ENCODE peak calls at places on chromosomes 1 and 21, in ten cellular contexts. One of them, this sample, is unnamed.

GRCh38 chr1:155069551-155070391 is 6.2 kb downstream of the EFNA4 start:
- DNase-seq in BE2C: no peak
- DNase-seq in body of pancreas: no peak
- DNase-seq in esophagus squamous epithelium: no peak
- DNase-seq in effector memory CD4-positive, alpha-beta T cell: no peak
- DNase-seq in upper lobe of right lung: no peak
- DNase-seq in cardiac muscle cell: no peak
- DNase-seq in mammary epithelial cell: no peak
- DNase-seq in neuronal stem cell: no peak
- DNase-seq in suprapubic skin: no peak
- DNase-seq in this sample: no peak

GRCh38 chr1:202046227-202046626 is 35.8 kb downstream of the ELF3 start:
- DNase-seq in BE2C: no peak
- DNase-seq in body of pancreas: peak; percentile 94
- DNase-seq in esophagus squamous epithelium: no peak
- DNase-seq in effector memory CD4-positive, alpha-beta T cell: no peak
- DNase-seq in upper lobe of right lung: peak; percentile 93
- DNase-seq in cardiac muscle cell: no peak
- DNase-seq in mammary epithelial cell: peak; percentile 26
- DNase-seq in neuronal stem cell: no peak
- DNase-seq in suprapubic skin: peak; percentile 78
- DNase-seq in this sample: no peak

GRCh38 chr1:181669209-181669608 is 185.9 kb downstream of the CACNA1E start:
- DNase-seq in BE2C: no peak
- DNase-seq in body of pancreas: no peak
- DNase-seq in esophagus squamous epithelium: no peak
- DNase-seq in effector memory CD4-positive, alpha-beta T cell: no peak
- DNase-seq in upper lobe of right lung: no peak
- DNase-seq in cardiac muscle cell: no peak
- DNase-seq in mammary epithelial cell: peak; percentile 9
- DNase-seq in neuronal stem cell: no peak
- DNase-seq in suprapubic skin: no peak
- DNase-seq in this sample: no peak

GRCh38 chr1:100921110-100921706 is 25.3 kb downstream of the SLC30A7 start:
- DNase-seq in BE2C: peak; percentile 14
- DNase-seq in body of pancreas: no peak
- DNase-seq in esophagus squamous epithelium: no peak
- DNase-seq in effector memory CD4-positive, alpha-beta T cell: no peak
- DNase-seq in upper lobe of right lung: no peak
- DNase-seq in cardiac muscle cell: peak; percentile 73
- DNase-seq in mammary epithelial cell: peak; percentile 25
- DNase-seq in neuronal stem cell: peak; percentile 44
- DNase-seq in suprapubic skin: no peak
- DNase-seq in this sample: peak; percentile 90

GRCh38 chr21:44954281-44954771 is 14.5 kb downstream of the SLX9 start:
- DNase-seq in BE2C: no peak
- DNase-seq in body of pancreas: no peak
- DNase-seq in esophagus squamous epithelium: no peak
- DNase-seq in effector memory CD4-positive, alpha-beta T cell: no peak
- DNase-seq in upper lobe of right lung: peak; percentile 61
- DNase-seq in cardiac muscle cell: no peak
- DNase-seq in mammary epithelial cell: no peak
- DNase-seq in neuronal stem cell: no peak
- DNase-seq in suprapubic skin: no peak
- DNase-seq in this sample: no peak

GRCh38 chr1:23751050-23751814 is 8.0 kb downstream of the ELOA start:
- DNase-seq in BE2C: peak; percentile 53
- DNase-seq in body of pancreas: peak; percentile 50
- DNase-seq in esophagus squamous epithelium: no peak
- DNase-seq in effector memory CD4-positive, alpha-beta T cell: no peak
- DNase-seq in upper lobe of right lung: no peak
- DNase-seq in cardiac muscle cell: peak; percentile 74
- DNase-seq in mammary epithelial cell: peak; percentile 54
- DNase-seq in neuronal stem cell: peak; percentile 11
- DNase-seq in suprapubic skin: no peak
- DNase-seq in this sample: peak; percentile 63

GRCh38 chr1:75996196-75996595 is 64.0 kb upstream of the ASB17 start:
- DNase-seq in BE2C: no peak
- DNase-seq in body of pancreas: no peak
- DNase-seq in esophagus squamous epithelium: no peak
- DNase-seq in effector memory CD4-positive, alpha-beta T cell: no peak
- DNase-seq in upper lobe of right lung: no peak
- DNase-seq in cardiac muscle cell: no peak
- DNase-seq in mammary epithelial cell: no peak
- DNase-seq in neuronal stem cell: no peak
- DNase-seq in suprapubic skin: no peak
- DNase-seq in this sample: peak; percentile 61

GRCh38 chr21:18384771-18385170 is 18.8 kb downstream of the TMPRSS15 start:
- DNase-seq in BE2C: no peak
- DNase-seq in body of pancreas: no peak
- DNase-seq in esophagus squamous epithelium: no peak
- DNase-seq in effector memory CD4-positive, alpha-beta T cell: no peak
- DNase-seq in upper lobe of right lung: no peak
- DNase-seq in cardiac muscle cell: peak; percentile 64
- DNase-seq in mammary epithelial cell: peak; percentile 0
- DNase-seq in neuronal stem cell: no peak
- DNase-seq in suprapubic skin: no peak
- DNase-seq in this sample: peak; percentile 3

GRCh38 chr1:42928859-42929258 is 29.8 kb downstream of the SLC2A1 start:
- DNase-seq in BE2C: no peak
- DNase-seq in body of pancreas: no peak
- DNase-seq in esophagus squamous epithelium: no peak
- DNase-seq in effector memory CD4-positive, alpha-beta T cell: no peak
- DNase-seq in upper lobe of right lung: peak; percentile 46
- DNase-seq in cardiac muscle cell: no peak
- DNase-seq in mammary epithelial cell: no peak
- DNase-seq in neuronal stem cell: no peak
- DNase-seq in suprapubic skin: peak; percentile 52
- DNase-seq in this sample: no peak

GRCh38 chr1:1169429-1170214 is 4.1 kb upstream of the TTLL10 start:
- DNase-seq in BE2C: peak; percentile 13
- DNase-seq in body of pancreas: peak; percentile 18
- DNase-seq in esophagus squamous epithelium: no peak
- DNase-seq in effector memory CD4-positive, alpha-beta T cell: no peak
- DNase-seq in upper lobe of right lung: no peak
- DNase-seq in cardiac muscle cell: no peak
- DNase-seq in mammary epithelial cell: no peak
- DNase-seq in neuronal stem cell: no peak
- DNase-seq in suprapubic skin: peak; percentile 64
- DNase-seq in this sample: no peak

GRCh38 chr1:63317814-63318156 is 4.6 kb upstream of the FOXD3 start:
- DNase-seq in BE2C: no peak
- DNase-seq in body of pancreas: no peak
- DNase-seq in esophagus squamous epithelium: no peak
- DNase-seq in effector memory CD4-positive, alpha-beta T cell: no peak
- DNase-seq in upper lobe of right lung: no peak
- DNase-seq in cardiac muscle cell: no peak
- DNase-seq in mammary epithelial cell: no peak
- DNase-seq in neuronal stem cell: no peak
- DNase-seq in suprapubic skin: no peak
- DNase-seq in this sample: no peak

GRCh38 chr21:29378814-29379213 is 80.1 kb downstream of the BACH1 start:
- DNase-seq in BE2C: peak; percentile 56
- DNase-seq in body of pancreas: no peak
- DNase-seq in esophagus squamous epithelium: no peak
- DNase-seq in effector memory CD4-positive, alpha-beta T cell: no peak
- DNase-seq in upper lobe of right lung: no peak
- DNase-seq in cardiac muscle cell: no peak
- DNase-seq in mammary epithelial cell: peak; percentile 6
- DNase-seq in neuronal stem cell: no peak
- DNase-seq in suprapubic skin: no peak
- DNase-seq in this sample: peak; percentile 92

DNA sequence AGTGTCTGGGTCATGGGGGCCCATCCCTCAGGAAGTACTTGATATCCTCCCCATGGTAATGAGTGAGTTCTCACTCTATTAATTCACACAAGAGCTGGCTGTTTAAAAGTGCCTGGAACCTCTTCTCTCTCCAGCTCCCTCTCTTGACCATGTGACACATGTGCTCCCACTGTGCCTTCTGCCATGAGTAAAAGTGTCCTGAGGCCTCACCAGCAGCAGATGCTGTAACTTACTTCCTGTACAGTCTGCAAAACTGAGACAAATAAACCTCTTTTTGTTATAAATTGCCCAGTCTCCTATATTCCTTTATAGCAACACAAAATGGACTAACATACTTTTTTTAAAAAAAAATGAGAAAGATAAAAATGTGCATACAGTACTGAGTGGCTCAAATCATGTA is 24.0 kb downstream of the PUM1 start:
- DNase-seq in BE2C: no peak
- DNase-seq in body of pancreas: no peak
- DNase-seq in esophagus squamous epithelium: no peak
- DNase-seq in effector memory CD4-positive, alpha-beta T cell: no peak
- DNase-seq in upper lobe of right lung: no peak
- DNase-seq in cardiac muscle cell: no peak
- DNase-seq in mammary epithelial cell: no peak
- DNase-seq in neuronal stem cell: no peak
- DNase-seq in suprapubic skin: no peak
- DNase-seq in this sample: no peak
- H3K4me1 ChIP-seq in BE2C: no peaks in the 10 kb centered on the region
- H3K4me1 ChIP-seq in body of pancreas: peaks cover 19% of the 10 kb centered on the region
- H3K4me1 ChIP-seq in esophagus squamous epithelium: no peaks in the 10 kb centered on the region
- H3K4me1 ChIP-seq in effector memory CD4-positive, alpha-beta T cell: peaks cover 5% of the 10 kb centered on the region
- H3K4me1 ChIP-seq in upper lobe of right lung: peaks cover 14% of the 10 kb centered on the region
- H3K4me1 ChIP-seq in cardiac muscle cell: peaks cover 7% of the 10 kb centered on the region
- H3K4me1 ChIP-seq in mammary epithelial cell: peaks cover 18% of the 10 kb centered on the region
- H3K4me1 ChIP-seq in neuronal stem cell: no peaks in the 10 kb centered on the region
- H3K4me1 ChIP-seq in suprapubic skin: peaks cover 13% of the 10 kb centered on the region
- H3K4me1 ChIP-seq in this sample: peaks cover 25% of the 10 kb centered on the region

GRCh38 chr1:207102659-207103058 is 1.4 kb upstream of the C4BPA start:
- DNase-seq in BE2C: no peak
- DNase-seq in body of pancreas: no peak
- DNase-seq in esophagus squamous epithelium: no peak
- DNase-seq in effector memory CD4-positive, alpha-beta T cell: no peak
- DNase-seq in upper lobe of right lung: no peak
- DNase-seq in cardiac muscle cell: no peak
- DNase-seq in mammary epithelial cell: no peak
- DNase-seq in neuronal stem cell: no peak
- DNase-seq in suprapubic skin: no peak
- DNase-seq in this sample: no peak
- H3K4me3 ChIP-seq in BE2C: no peak overlapping the region
- H3K4me3 ChIP-seq in body of pancreas: no peak overlapping the region
- H3K4me3 ChIP-seq in esophagus squamous epithelium: no peak overlapping the region
- H3K4me3 ChIP-seq in effector memory CD4-positive, alpha-beta T cell: no peak overlapping the region
- H3K4me3 ChIP-seq in upper lobe of right lung: no peak overlapping the region
- H3K4me3 ChIP-seq in cardiac muscle cell: no peak overlapping the region
- H3K4me3 ChIP-seq in mammary epithelial cell: no peak overlapping the region
- H3K4me3 ChIP-seq in neuronal stem cell: no peak overlapping the region
- H3K4me3 ChIP-seq in suprapubic skin: no peak overlapping the region
- H3K4me3 ChIP-seq in this sample: no peak overlapping the region

GRCh38 chr1:16298653-16299052 is 53.6 kb downstream of the FBXO42 start:
- DNase-seq in BE2C: no peak
- DNase-seq in body of pancreas: no peak
- DNase-seq in esophagus squamous epithelium: no peak
- DNase-seq in effector memory CD4-positive, alpha-beta T cell: no peak
- DNase-seq in upper lobe of right lung: no peak
- DNase-seq in cardiac muscle cell: no peak
- DNase-seq in mammary epithelial cell: no peak
- DNase-seq in neuronal stem cell: no peak
- DNase-seq in suprapubic skin: no peak
- DNase-seq in this sample: no peak

GRCh38 chr1:16296643-16297042 is 55.6 kb downstream of the FBXO42 start:
- DNase-seq in BE2C: no peak
- DNase-seq in body of pancreas: no peak
- DNase-seq in esophagus squamous epithelium: no peak
- DNase-seq in effector memory CD4-positive, alpha-beta T cell: no peak
- DNase-seq in upper lobe of right lung: no peak
- DNase-seq in cardiac muscle cell: no peak
- DNase-seq in mammary epithelial cell: no peak
- DNase-seq in neuronal stem cell: no peak
- DNase-seq in suprapubic skin: no peak
- DNase-seq in this sample: no peak

GRCh38 chr1:16292739-16293138 is 55.8 kb upstream of the CPLANE2 start:
- DNase-seq in BE2C: no peak
- DNase-seq in body of pancreas: no peak
- DNase-seq in esophagus squamous epithelium: no peak
- DNase-seq in effector memory CD4-positive, alpha-beta T cell: no peak
- DNase-seq in upper lobe of right lung: no peak
- DNase-seq in cardiac muscle cell: no peak
- DNase-seq in mammary epithelial cell: no peak
- DNase-seq in neuronal stem cell: no peak
- DNase-seq in suprapubic skin: no peak
- DNase-seq in this sample: no peak

GRCh38 chr1:16293568-16293967 is 56.6 kb upstream of the CPLANE2 start:
- DNase-seq in BE2C: no peak
- DNase-seq in body of pancreas: no peak
- DNase-seq in esophagus squamous epithelium: no peak
- DNase-seq in effector memory CD4-positive, alpha-beta T cell: no peak
- DNase-seq in upper lobe of right lung: no peak
- DNase-seq in cardiac muscle cell: no peak
- DNase-seq in mammary epithelial cell: no peak
- DNase-seq in neuronal stem cell: no peak
- DNase-seq in suprapubic skin: no peak
- DNase-seq in this sample: no peak

DNA sequence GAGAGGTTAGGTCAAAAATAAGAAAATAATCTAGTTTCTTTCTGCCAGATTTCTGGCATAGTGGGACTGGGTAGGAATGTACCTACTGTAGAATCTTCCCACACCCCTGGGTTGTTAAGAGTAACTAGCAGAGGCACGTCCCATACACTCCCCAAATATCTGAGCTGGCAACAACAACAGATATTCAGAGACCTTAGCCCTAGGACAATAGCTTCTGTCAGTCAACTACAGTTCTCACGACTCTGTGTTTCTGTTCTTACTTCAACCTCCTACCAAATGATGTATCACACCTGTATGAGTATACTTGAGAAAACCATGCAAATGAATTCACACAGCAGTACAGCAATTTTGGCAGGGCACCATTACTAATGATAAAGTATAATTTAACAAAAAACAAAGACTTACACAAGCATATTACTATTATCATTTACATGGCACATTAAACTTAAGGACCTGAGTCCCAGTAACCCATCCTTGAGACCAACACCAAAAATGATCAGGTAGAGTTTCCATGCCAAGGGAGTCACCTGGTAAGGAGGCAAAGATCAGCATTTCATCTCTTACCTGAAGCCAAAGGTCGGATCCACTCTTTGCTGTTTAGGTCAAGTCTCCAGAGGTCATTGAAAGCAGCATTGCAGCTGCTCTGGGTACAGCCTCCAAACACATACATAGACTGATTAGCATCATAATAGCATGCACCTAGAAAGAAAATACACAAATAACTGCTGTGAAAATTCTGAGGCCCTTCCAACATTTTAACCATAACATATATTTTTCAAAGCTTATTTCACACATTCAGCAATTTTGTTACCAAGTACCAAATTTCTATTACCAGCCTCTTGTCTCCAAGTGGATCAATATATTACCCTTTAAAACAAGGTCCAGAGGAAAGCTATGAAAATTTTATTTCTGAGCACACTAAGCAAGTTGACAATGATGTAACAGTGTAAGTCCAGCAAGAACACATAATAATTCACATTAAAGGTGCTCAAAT is 57.5 kb upstream of the CPLANE2 start:
- DNase-seq in BE2C: no peak
- DNase-seq in body of pancreas: no peak
- DNase-seq in esophagus squamous epithelium: no peak
- DNase-seq in effector memory CD4-positive, alpha-beta T cell: no peak
- DNase-seq in upper lobe of right lung: no peak
- DNase-seq in cardiac muscle cell: no peak
- DNase-seq in mammary epithelial cell: peak; percentile 85
- DNase-seq in neuronal stem cell: no peak
- DNase-seq in suprapubic skin: no peak
- DNase-seq in this sample: no peak
- H3K36me3 ChIP-seq in BE2C: no peaks in the 10 kb centered on the region
- H3K36me3 ChIP-seq in body of pancreas: no peaks in the 10 kb centered on the region
- H3K36me3 ChIP-seq in esophagus squamous epithelium: peaks cover 58% of the 10 kb centered on the region
- H3K36me3 ChIP-seq in effector memory CD4-positive, alpha-beta T cell: peaks cover 25% of the 10 kb centered on the region
- H3K36me3 ChIP-seq in upper lobe of right lung: peaks cover 21% of the 10 kb centered on the region
- H3K36me3 ChIP-seq in cardiac muscle cell: peaks cover 4% of the 10 kb centered on the region
- H3K36me3 ChIP-seq in mammary epithelial cell: no peaks in the 10 kb centered on the region
- H3K36me3 ChIP-seq in neuronal stem cell: peaks cover 4% of the 10 kb centered on the region
- H3K36me3 ChIP-seq in suprapubic skin: peaks cover 7% of the 10 kb centered on the region
- H3K36me3 ChIP-seq in this sample: peaks cover 26% of the 10 kb centered on the region

GRCh38 chr1:10685851-10686403 is 110.5 kb downstream of the CASZ1 start:
- DNase-seq in BE2C: no peak
- DNase-seq in body of pancreas: peak; percentile 64
- DNase-seq in esophagus squamous epithelium: no peak
- DNase-seq in effector memory CD4-positive, alpha-beta T cell: no peak
- DNase-seq in upper lobe of right lung: no peak
- DNase-seq in cardiac muscle cell: peak; percentile 66
- DNase-seq in mammary epithelial cell: no peak
- DNase-seq in neuronal stem cell: no peak
- DNase-seq in suprapubic skin: no peak
- DNase-seq in this sample: peak; percentile 27
- H3K4me1 ChIP-seq in BE2C: peaks cover 8% of the 10 kb centered on the region
- H3K4me1 ChIP-seq in body of pancreas: peaks cover 96% of the 10 kb centered on the region
- H3K4me1 ChIP-seq in esophagus squamous epithelium: peaks cover 41% of the 10 kb centered on the region
- H3K4me1 ChIP-seq in effector memory CD4-positive, alpha-beta T cell: no peaks in the 10 kb centered on the region
- H3K4me1 ChIP-seq in upper lobe of right lung: peaks cover 76% of the 10 kb centered on the region
- H3K4me1 ChIP-seq in cardiac muscle cell: peaks cover 84% of the 10 kb centered on the region
- H3K4me1 ChIP-seq in mammary epithelial cell: peaks cover 7% of the 10 kb centered on the region
- H3K4me1 ChIP-seq in neuronal stem cell: peaks cover 40% of the 10 kb centered on the region
- H3K4me1 ChIP-seq in suprapubic skin: peaks cover 72% of the 10 kb centered on the region
- H3K4me1 ChIP-seq in this sample: no peaks in the 10 kb centered on the region